ENCODE peak calls at places on chromosomes 12 and 14, in nine cellular contexts. One of them, this sample, is unnamed.

GRCh38 chr12:54394281-54394719 is 9.8 kb upstream of the ZNF385A start:
- DNase-seq in ovary: no peak
- DNase-seq in neuronal stem cell: no peak
- DNase-seq in left lung: no peak
- DNase-seq in stomach: peak; percentile 56
- DNase-seq in right lobe of liver: no peak
- DNase-seq in uterus: no peak
- DNase-seq in CD8-positive, alpha-beta T cell: peak; percentile 56
- DNase-seq in kidney epithelial cell: no peak
- DNase-seq in this sample: peak; percentile 71

GRCh38 chr12:88960213-88960878 is 380.1 kb upstream of the KITLG start:
- DNase-seq in uterus: no peak
- DNase-seq in kidney epithelial cell: no peak
- DNase-seq in neuronal stem cell: no peak
- DNase-seq in right lobe of liver: no peak
- DNase-seq in stomach: no peak
- DNase-seq in left lung: no peak
- DNase-seq in ovary: no peak
- DNase-seq in CD8-positive, alpha-beta T cell: no peak
- DNase-seq in this sample: no peak

GRCh38 chr12:119699199-119699765 is 31.3 kb downstream of the PRKAB1 start:
- DNase-seq in CD8-positive, alpha-beta T cell: no peak
- DNase-seq in right lobe of liver: no peak
- DNase-seq in ovary: no peak
- DNase-seq in uterus: no peak
- DNase-seq in left lung: no peak
- DNase-seq in kidney epithelial cell: peak; percentile 78
- DNase-seq in neuronal stem cell: no peak
- DNase-seq in stomach: no peak
- DNase-seq in this sample: no peak

GRCh38 chr14:106286697-106287290 is 760.4 kb downstream of the TMEM121 start:
- DNase-seq in stomach: no peak
- DNase-seq in neuronal stem cell: no peak
- DNase-seq in right lobe of liver: no peak
- DNase-seq in uterus: no peak
- DNase-seq in ovary: no peak
- DNase-seq in kidney epithelial cell: no peak
- DNase-seq in CD8-positive, alpha-beta T cell: peak; percentile 13
- DNase-seq in left lung: no peak
- DNase-seq in this sample: peak; percentile 66

GRCh38 chr12:39368891-39369290 is 74.0 kb downstream of the KIF21A start:
- DNase-seq in CD8-positive, alpha-beta T cell: no peak
- DNase-seq in kidney epithelial cell: no peak
- DNase-seq in uterus: no peak
- DNase-seq in neuronal stem cell: no peak
- DNase-seq in right lobe of liver: no peak
- DNase-seq in stomach: no peak
- DNase-seq in left lung: no peak
- DNase-seq in ovary: no peak
- DNase-seq in this sample: no peak

GRCh38 chr14:105627701-105628100 is 101.3 kb downstream of the TMEM121 start:
- DNase-seq in ovary: no peak
- DNase-seq in right lobe of liver: peak; percentile 37
- DNase-seq in CD8-positive, alpha-beta T cell: no peak
- DNase-seq in kidney epithelial cell: no peak
- DNase-seq in left lung: peak; percentile 73
- DNase-seq in uterus: no peak
- DNase-seq in neuronal stem cell: no peak
- DNase-seq in stomach: no peak
- DNase-seq in this sample: no peak

GRCh38 chr14:89137514-89138163 is 279.4 kb downstream of the FOXN3 start:
- DNase-seq in neuronal stem cell: no peak
- DNase-seq in kidney epithelial cell: peak; percentile 82
- DNase-seq in CD8-positive, alpha-beta T cell: no peak
- DNase-seq in left lung: peak; percentile 93
- DNase-seq in ovary: no peak
- DNase-seq in uterus: no peak
- DNase-seq in stomach: peak; percentile 90
- DNase-seq in right lobe of liver: no peak
- DNase-seq in this sample: no peak

GRCh38 chr14:60970146-60970545 is 10.7 kb downstream of the TRMT5 start:
- DNase-seq in neuronal stem cell: no peak
- DNase-seq in CD8-positive, alpha-beta T cell: no peak
- DNase-seq in kidney epithelial cell: peak; percentile 39
- DNase-seq in ovary: no peak
- DNase-seq in stomach: no peak
- DNase-seq in left lung: no peak
- DNase-seq in uterus: no peak
- DNase-seq in right lobe of liver: no peak
- DNase-seq in this sample: no peak

GRCh38 chr12:52691076-52691764 is 11.0 kb upstream of the KRT1 start:
- DNase-seq in ovary: peak; percentile 11
- DNase-seq in stomach: no peak
- DNase-seq in kidney epithelial cell: no peak
- DNase-seq in neuronal stem cell: no peak
- DNase-seq in left lung: peak; percentile 81
- DNase-seq in right lobe of liver: no peak
- DNase-seq in uterus: no peak
- DNase-seq in CD8-positive, alpha-beta T cell: peak; percentile 67
- DNase-seq in this sample: no peak

GRCh38 chr14:76697246-76697645 is 64.0 kb upstream of the VASH1 start:
- DNase-seq in right lobe of liver: no peak
- DNase-seq in kidney epithelial cell: no peak
- DNase-seq in stomach: no peak
- DNase-seq in ovary: no peak
- DNase-seq in neuronal stem cell: no peak
- DNase-seq in uterus: no peak
- DNase-seq in CD8-positive, alpha-beta T cell: no peak
- DNase-seq in left lung: no peak
- DNase-seq in this sample: peak; percentile 6

GRCh38 chr12:14403711-14404164 is 38.3 kb downstream of the ATF7IP start:
- DNase-seq in kidney epithelial cell: peak; percentile 31
- DNase-seq in uterus: no peak
- DNase-seq in ovary: no peak
- DNase-seq in CD8-positive, alpha-beta T cell: peak; percentile 19
- DNase-seq in neuronal stem cell: no peak
- DNase-seq in stomach: no peak
- DNase-seq in left lung: no peak
- DNase-seq in right lobe of liver: no peak
- DNase-seq in this sample: no peak

GRCh38 chr12:53461591-53461990 is 9.7 kb downstream of the PCBP2 start:
- DNase-seq in neuronal stem cell: no peak
- DNase-seq in CD8-positive, alpha-beta T cell: no peak
- DNase-seq in left lung: no peak
- DNase-seq in uterus: no peak
- DNase-seq in stomach: no peak
- DNase-seq in right lobe of liver: no peak
- DNase-seq in ovary: no peak
- DNase-seq in kidney epithelial cell: no peak
- DNase-seq in this sample: no peak

GRCh38 chr12:46237381-46238045 is 31.3 kb downstream of the SLC38A1 start:
- DNase-seq in stomach: no peak
- DNase-seq in neuronal stem cell: no peak
- DNase-seq in left lung: no peak
- DNase-seq in ovary: no peak
- DNase-seq in uterus: no peak
- DNase-seq in right lobe of liver: no peak
- DNase-seq in CD8-positive, alpha-beta T cell: no peak
- DNase-seq in kidney epithelial cell: no peak
- DNase-seq in this sample: no peak

GRCh38 chr12:6641131-6641530 is 5.4 kb upstream of the LPAR5 start:
- DNase-seq in neuronal stem cell: no peak
- DNase-seq in right lobe of liver: no peak
- DNase-seq in ovary: no peak
- DNase-seq in kidney epithelial cell: no peak
- DNase-seq in CD8-positive, alpha-beta T cell: no peak
- DNase-seq in stomach: no peak
- DNase-seq in left lung: no peak
- DNase-seq in uterus: no peak
- DNase-seq in this sample: peak; percentile 84

GRCh38 chr14:33103966-33104365 is 165.3 kb downstream of the NPAS3 start:
- DNase-seq in stomach: no peak
- DNase-seq in uterus: no peak
- DNase-seq in CD8-positive, alpha-beta T cell: no peak
- DNase-seq in left lung: no peak
- DNase-seq in ovary: no peak
- DNase-seq in right lobe of liver: no peak
- DNase-seq in kidney epithelial cell: no peak
- DNase-seq in neuronal stem cell: no peak
- DNase-seq in this sample: no peak

GRCh38 chr12:109535231-109535862 is 38.0 kb downstream of the MMAB start:
- DNase-seq in right lobe of liver: no peak
- DNase-seq in kidney epithelial cell: no peak
- DNase-seq in ovary: no peak
- DNase-seq in uterus: no peak
- DNase-seq in left lung: no peak
- DNase-seq in CD8-positive, alpha-beta T cell: no peak
- DNase-seq in neuronal stem cell: no peak
- DNase-seq in stomach: no peak
- DNase-seq in this sample: no peak

GRCh38 chr12:122860854-122861585 is 25.8 kb downstream of the HIP1R start:
- DNase-seq in neuronal stem cell: no peak
- DNase-seq in ovary: no peak
- DNase-seq in kidney epithelial cell: no peak
- DNase-seq in uterus: no peak
- DNase-seq in CD8-positive, alpha-beta T cell: peak; percentile 26
- DNase-seq in left lung: no peak
- DNase-seq in stomach: no peak
- DNase-seq in right lobe of liver: no peak
- DNase-seq in this sample: no peak

GRCh38 chr12:89390802-89391673 is 38.7 kb upstream of the DUSP6 start:
- DNase-seq in uterus: no peak
- DNase-seq in CD8-positive, alpha-beta T cell: no peak
- DNase-seq in right lobe of liver: peak; percentile 65
- DNase-seq in ovary: no peak
- DNase-seq in neuronal stem cell: no peak
- DNase-seq in left lung: no peak
- DNase-seq in stomach: no peak
- DNase-seq in kidney epithelial cell: peak; percentile 65
- DNase-seq in this sample: no peak

GRCh38 chr14:102868956-102869531 is 53.4 kb upstream of the AMN start:
- DNase-seq in kidney epithelial cell: no peak
- DNase-seq in neuronal stem cell: no peak
- DNase-seq in right lobe of liver: no peak
- DNase-seq in uterus: no peak
- DNase-seq in left lung: no peak
- DNase-seq in CD8-positive, alpha-beta T cell: no peak
- DNase-seq in stomach: no peak
- DNase-seq in ovary: no peak
- DNase-seq in this sample: no peak

GRCh38 chr12:108525681-108526080 is 10.6 kb downstream of the FICD start:
- DNase-seq in kidney epithelial cell: peak; percentile 55
- DNase-seq in left lung: no peak
- DNase-seq in stomach: no peak
- DNase-seq in right lobe of liver: no peak
- DNase-seq in ovary: no peak
- DNase-seq in uterus: no peak
- DNase-seq in neuronal stem cell: no peak
- DNase-seq in CD8-positive, alpha-beta T cell: no peak
- DNase-seq in this sample: no peak
- H3K36me3 ChIP-seq in kidney epithelial cell: peaks cover 11% of the 10 kb centered on the region
- H3K36me3 ChIP-seq in left lung: peaks cover 8% of the 10 kb centered on the region
- H3K36me3 ChIP-seq in stomach: peaks cover 100% of the 10 kb centered on the region
- H3K36me3 ChIP-seq in right lobe of liver: peaks cover 91% of the 10 kb centered on the region
- H3K36me3 ChIP-seq in ovary: peaks cover 2% of the 10 kb centered on the region
- H3K36me3 ChIP-seq in uterus: no peaks in the 10 kb centered on the region
- H3K36me3 ChIP-seq in neuronal stem cell: peaks cover 53% of the 10 kb centered on the region
- H3K36me3 ChIP-seq in CD8-positive, alpha-beta T cell: peaks cover 68% of the 10 kb centered on the region
- H3K36me3 ChIP-seq in this sample: no peaks in the 10 kb centered on the region

GRCh38 chr14:96309907-96310330 is 53.2 kb downstream of the ATG2B start:
- DNase-seq in stomach: no peak
- DNase-seq in right lobe of liver: no peak
- DNase-seq in CD8-positive, alpha-beta T cell: no peak
- DNase-seq in ovary: no peak
- DNase-seq in neuronal stem cell: no peak
- DNase-seq in uterus: no peak
- DNase-seq in kidney epithelial cell: no peak
- DNase-seq in left lung: no peak
- DNase-seq in this sample: no peak
- H3K36me3 ChIP-seq in stomach: peaks cover 92% of the 10 kb centered on the region
- H3K36me3 ChIP-seq in right lobe of liver: peaks cover 27% of the 10 kb centered on the region
- H3K36me3 ChIP-seq in CD8-positive, alpha-beta T cell: peaks cover 14% of the 10 kb centered on the region
- H3K36me3 ChIP-seq in ovary: no peaks in the 10 kb centered on the region
- H3K36me3 ChIP-seq in neuronal stem cell: peaks cover 6% of the 10 kb centered on the region
- H3K36me3 ChIP-seq in uterus: no peaks in the 10 kb centered on the region
- H3K36me3 ChIP-seq in kidney epithelial cell: peaks cover 2% of the 10 kb centered on the region
- H3K36me3 ChIP-seq in left lung: no peaks in the 10 kb centered on the region
- H3K36me3 ChIP-seq in this sample: no peaks in the 10 kb centered on the region

DNA sequence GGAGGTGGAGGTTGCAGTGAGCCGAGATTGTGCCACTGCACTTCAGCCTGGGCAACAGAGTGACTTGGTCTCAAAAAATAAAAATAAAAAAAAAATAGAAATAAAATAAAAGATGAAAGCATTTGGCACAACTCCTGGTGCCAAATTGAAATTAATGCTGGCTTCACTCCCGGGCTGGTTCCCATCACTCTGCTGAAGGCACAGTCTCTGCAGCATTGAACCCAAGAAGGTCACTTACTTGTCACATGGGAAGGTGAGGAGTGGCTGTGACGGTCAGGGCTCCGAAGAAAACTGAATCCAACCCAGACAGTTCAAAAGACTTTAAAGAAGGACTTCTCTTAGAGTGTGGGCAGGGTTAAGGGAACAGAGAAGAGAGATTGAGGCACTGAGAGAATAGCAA is 10.5 kb upstream of the CCDC63 start:
- DNase-seq in neuronal stem cell: no peak
- DNase-seq in CD8-positive, alpha-beta T cell: no peak
- DNase-seq in right lobe of liver: no peak
- DNase-seq in left lung: no peak
- DNase-seq in uterus: no peak
- DNase-seq in ovary: no peak
- DNase-seq in kidney epithelial cell: no peak
- DNase-seq in stomach: no peak
- DNase-seq in this sample: no peak
- H3K36me3 ChIP-seq in neuronal stem cell: no peaks in the 10 kb centered on the region
- H3K36me3 ChIP-seq in CD8-positive, alpha-beta T cell: no peaks in the 10 kb centered on the region
- H3K36me3 ChIP-seq in right lobe of liver: no peaks in the 10 kb centered on the region
- H3K36me3 ChIP-seq in left lung: no peaks in the 10 kb centered on the region
- H3K36me3 ChIP-seq in uterus: no peaks in the 10 kb centered on the region
- H3K36me3 ChIP-seq in ovary: no peaks in the 10 kb centered on the region
- H3K36me3 ChIP-seq in kidney epithelial cell: no peaks in the 10 kb centered on the region
- H3K36me3 ChIP-seq in stomach: no peaks in the 10 kb centered on the region
- H3K36me3 ChIP-seq in this sample: no peaks in the 10 kb centered on the region

DNA sequence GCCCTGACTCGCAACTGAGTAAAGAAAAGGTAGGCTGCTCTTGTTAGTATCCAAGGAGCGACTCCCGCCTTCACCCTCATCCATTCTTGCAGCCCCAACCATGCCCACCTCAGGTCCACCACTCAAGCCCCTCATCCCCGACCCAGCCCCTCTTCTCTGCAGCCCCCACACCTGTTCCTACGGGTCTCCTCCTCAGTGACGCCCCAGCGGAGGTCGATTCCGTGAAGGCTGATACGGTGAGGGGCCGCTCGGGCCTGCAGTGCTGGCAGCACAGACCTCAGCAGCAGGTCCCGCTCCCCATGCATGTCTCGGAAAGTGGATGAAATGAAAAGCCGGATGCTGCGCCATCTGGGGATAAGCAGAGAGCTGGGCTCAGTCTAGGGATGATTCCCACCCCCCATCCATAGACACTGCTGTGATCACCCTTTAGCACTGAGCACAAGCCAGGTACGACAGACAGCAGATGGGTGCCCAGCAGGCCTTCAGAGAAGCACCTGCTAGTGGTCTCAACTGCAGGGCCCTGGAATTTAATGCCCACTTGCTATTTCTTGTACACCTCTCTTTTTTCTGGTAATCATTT is 26.9 kb downstream of the TEP1 start:
- DNase-seq in stomach: no peak
- DNase-seq in left lung: no peak
- DNase-seq in CD8-positive, alpha-beta T cell: no peak
- DNase-seq in uterus: no peak
- DNase-seq in ovary: no peak
- DNase-seq in right lobe of liver: no peak
- DNase-seq in neuronal stem cell: no peak
- DNase-seq in kidney epithelial cell: no peak
- DNase-seq in this sample: no peak
- H3K36me3 ChIP-seq in stomach: peaks cover 100% of the 10 kb centered on the region
- H3K36me3 ChIP-seq in left lung: peaks cover 16% of the 10 kb centered on the region
- H3K36me3 ChIP-seq in CD8-positive, alpha-beta T cell: peaks cover 85% of the 10 kb centered on the region
- H3K36me3 ChIP-seq in uterus: no peaks in the 10 kb centered on the region
- H3K36me3 ChIP-seq in ovary: peaks cover 4% of the 10 kb centered on the region
- H3K36me3 ChIP-seq in right lobe of liver: peaks cover 92% of the 10 kb centered on the region
- H3K36me3 ChIP-seq in neuronal stem cell: peaks cover 36% of the 10 kb centered on the region
- H3K36me3 ChIP-seq in kidney epithelial cell: peaks cover 3% of the 10 kb centered on the region
- H3K36me3 ChIP-seq in this sample: no peaks in the 10 kb centered on the region